ENCODE peak calls at places on chromosomes 16 and 17, in seven cellular contexts. One of them, this sample, is unnamed.

GRCh38 chr17:27793168-27793905 is 7.0 kb downstream of the NOS2 start:
- DNase-seq in prostate gland: no peak
- DNase-seq in heart left ventricle: peak
- DNase-seq in H9: peak
- DNase-seq in CD8-positive, alpha-beta memory T cell: no peak
- DNase-seq in stomach: no peak
- DNase-seq in tibial nerve: no peak
- DNase-seq in this sample: no peak

GRCh38 chr16:50876263-50876662 is 134.4 kb downstream of the CYLD start:
- DNase-seq in H9: no peak
- DNase-seq in stomach: no peak
- DNase-seq in tibial nerve: no peak
- DNase-seq in CD8-positive, alpha-beta memory T cell: no peak
- DNase-seq in heart left ventricle: no peak
- DNase-seq in prostate gland: no peak
- DNase-seq in this sample: no peak

GRCh38 chr17:79325707-79326106 is 251.1 kb downstream of the ENGASE start:
- DNase-seq in prostate gland: no peak
- DNase-seq in CD8-positive, alpha-beta memory T cell: no peak
- DNase-seq in heart left ventricle: no peak
- DNase-seq in tibial nerve: no peak
- DNase-seq in stomach: no peak
- DNase-seq in H9: peak
- DNase-seq in this sample: no peak

GRCh38 chr17:77735051-77735340 is 223.5 kb upstream of the TNRC6C start:
- DNase-seq in H9: no peak
- DNase-seq in stomach: no peak
- DNase-seq in prostate gland: no peak
- DNase-seq in heart left ventricle: peak
- DNase-seq in CD8-positive, alpha-beta memory T cell: no peak
- DNase-seq in tibial nerve: no peak
- DNase-seq in this sample: no peak

GRCh38 chr16:58331024-58331707 is 36.3 kb upstream of the PRSS54 start:
- DNase-seq in CD8-positive, alpha-beta memory T cell: no peak
- DNase-seq in tibial nerve: no peak
- DNase-seq in prostate gland: no peak
- DNase-seq in H9: peak
- DNase-seq in stomach: no peak
- DNase-seq in heart left ventricle: no peak
- DNase-seq in this sample: no peak

GRCh38 chr16:77877712-77878111 is 89.3 kb downstream of the VAT1L start:
- DNase-seq in prostate gland: no peak
- DNase-seq in H9: no peak
- DNase-seq in stomach: no peak
- DNase-seq in tibial nerve: no peak
- DNase-seq in CD8-positive, alpha-beta memory T cell: no peak
- DNase-seq in heart left ventricle: no peak
- DNase-seq in this sample: no peak

GRCh38 chr16:86072328-86073102 is 173.6 kb downstream of the IRF8 start:
- DNase-seq in prostate gland: peak
- DNase-seq in stomach: peak
- DNase-seq in heart left ventricle: peak
- DNase-seq in CD8-positive, alpha-beta memory T cell: no peak
- DNase-seq in H9: peak
- DNase-seq in tibial nerve: peak
- DNase-seq in this sample: peak

GRCh38 chr17:61411944-61412859 is 12.6 kb downstream of the TBX2 start:
- DNase-seq in prostate gland: peak
- DNase-seq in CD8-positive, alpha-beta memory T cell: peak
- DNase-seq in H9: peak
- DNase-seq in heart left ventricle: peak
- DNase-seq in tibial nerve: peak
- DNase-seq in stomach: peak
- DNase-seq in this sample: peak

GRCh38 chr17:48051706-48052486 is 3.7 kb downstream of the NFE2L1 start:
- DNase-seq in prostate gland: peak
- DNase-seq in CD8-positive, alpha-beta memory T cell: no peak
- DNase-seq in stomach: peak
- DNase-seq in heart left ventricle: peak
- DNase-seq in H9: no peak
- DNase-seq in tibial nerve: peak
- DNase-seq in this sample: no peak

GRCh38 chr17:32496348-32497078 is 9.7 kb downstream of the CDK5R1 start:
- DNase-seq in tibial nerve: no peak
- DNase-seq in stomach: no peak
- DNase-seq in H9: no peak
- DNase-seq in heart left ventricle: peak
- DNase-seq in CD8-positive, alpha-beta memory T cell: no peak
- DNase-seq in prostate gland: no peak
- DNase-seq in this sample: no peak

GRCh38 chr16:49112754-49113153 is 168.9 kb downstream of the CBLN1 start:
- DNase-seq in H9: no peak
- DNase-seq in prostate gland: no peak
- DNase-seq in stomach: no peak
- DNase-seq in heart left ventricle: peak
- DNase-seq in tibial nerve: no peak
- DNase-seq in CD8-positive, alpha-beta memory T cell: no peak
- DNase-seq in this sample: no peak

GRCh38 chr16:9484436-9484835 is 393.0 kb downstream of the HAPSTR1 start:
- DNase-seq in H9: no peak
- DNase-seq in stomach: no peak
- DNase-seq in tibial nerve: no peak
- DNase-seq in heart left ventricle: no peak
- DNase-seq in prostate gland: no peak
- DNase-seq in CD8-positive, alpha-beta memory T cell: no peak
- DNase-seq in this sample: no peak

GRCh38 chr16:14289692-14290340 is 218.7 kb downstream of the MRTFB start:
- DNase-seq in CD8-positive, alpha-beta memory T cell: no peak
- DNase-seq in H9: peak
- DNase-seq in stomach: peak
- DNase-seq in heart left ventricle: no peak
- DNase-seq in prostate gland: no peak
- DNase-seq in tibial nerve: no peak
- DNase-seq in this sample: no peak

GRCh38 chr17:58289869-58290268 is 9.1 kb upstream of the MPO start:
- DNase-seq in CD8-positive, alpha-beta memory T cell: no peak
- DNase-seq in heart left ventricle: no peak
- DNase-seq in stomach: peak
- DNase-seq in tibial nerve: no peak
- DNase-seq in H9: no peak
- DNase-seq in prostate gland: no peak
- DNase-seq in this sample: no peak

GRCh38 chr17:74032222-74032621 is 171.3 kb upstream of the RPL38 start:
- DNase-seq in CD8-positive, alpha-beta memory T cell: no peak
- DNase-seq in prostate gland: no peak
- DNase-seq in H9: no peak
- DNase-seq in heart left ventricle: no peak
- DNase-seq in tibial nerve: no peak
- DNase-seq in stomach: no peak
- DNase-seq in this sample: no peak

GRCh38 chr16:50193594-50193993 is 40.5 kb downstream of the TENT4B start:
- DNase-seq in CD8-positive, alpha-beta memory T cell: no peak
- DNase-seq in prostate gland: no peak
- DNase-seq in stomach: no peak
- DNase-seq in heart left ventricle: no peak
- DNase-seq in tibial nerve: no peak
- DNase-seq in H9: no peak
- DNase-seq in this sample: no peak

GRCh38 chr17:11035681-11036080 is 197.8 kb upstream of the PIRT start:
- DNase-seq in tibial nerve: no peak
- DNase-seq in stomach: no peak
- DNase-seq in prostate gland: no peak
- DNase-seq in CD8-positive, alpha-beta memory T cell: no peak
- DNase-seq in heart left ventricle: no peak
- DNase-seq in H9: no peak
- DNase-seq in this sample: no peak

GRCh38 chr17:68906638-68907037 is 48.6 kb downstream of the ABCA8 start:
- DNase-seq in H9: no peak
- DNase-seq in CD8-positive, alpha-beta memory T cell: no peak
- DNase-seq in prostate gland: no peak
- DNase-seq in heart left ventricle: no peak
- DNase-seq in stomach: no peak
- DNase-seq in tibial nerve: no peak
- DNase-seq in this sample: no peak

GRCh38 chr17:34981538-34982241 is 1.4 kb downstream of the LIG3 start:
- DNase-seq in CD8-positive, alpha-beta memory T cell: no peak
- DNase-seq in stomach: no peak
- DNase-seq in H9: no peak
- DNase-seq in tibial nerve: no peak
- DNase-seq in heart left ventricle: no peak
- DNase-seq in prostate gland: no peak
- DNase-seq in this sample: no peak

GRCh38 chr17:33927732-33928133 is 327.4 kb upstream of the CCL2 start:
- DNase-seq in heart left ventricle: no peak
- DNase-seq in prostate gland: no peak
- DNase-seq in CD8-positive, alpha-beta memory T cell: no peak
- DNase-seq in stomach: no peak
- DNase-seq in H9: no peak
- DNase-seq in tibial nerve: no peak
- DNase-seq in this sample: no peak

GRCh38 chr16:28905229-28905754 is 19.7 kb downstream of the RABEP2 start:
- DNase-seq in CD8-positive, alpha-beta memory T cell: no peak
- DNase-seq in heart left ventricle: no peak
- DNase-seq in stomach: no peak
- DNase-seq in H9: no peak
- DNase-seq in prostate gland: no peak
- DNase-seq in tibial nerve: no peak
- DNase-seq in this sample: no peak

GRCh38 chr16:87791295-87792204 is 25.8 kb upstream of the KLHDC4 start:
- DNase-seq in heart left ventricle: no peak
- DNase-seq in prostate gland: no peak
- DNase-seq in stomach: no peak
- DNase-seq in CD8-positive, alpha-beta memory T cell: no peak
- DNase-seq in H9: peak
- DNase-seq in tibial nerve: no peak
- DNase-seq in this sample: no peak

GRCh38 chr16:66800856-66801255 is 528 bp downstream of the TERB1 start:
- DNase-seq in CD8-positive, alpha-beta memory T cell: no peak
- DNase-seq in tibial nerve: no peak
- DNase-seq in heart left ventricle: no peak
- DNase-seq in prostate gland: no peak
- DNase-seq in H9: peak
- DNase-seq in stomach: no peak
- DNase-seq in this sample: no peak

GRCh38 chr17:82899941-82900340 is 60.1 kb upstream of the ZNF750 start:
- DNase-seq in tibial nerve: no peak
- DNase-seq in prostate gland: no peak
- DNase-seq in H9: no peak
- DNase-seq in heart left ventricle: no peak
- DNase-seq in CD8-positive, alpha-beta memory T cell: no peak
- DNase-seq in stomach: no peak
- DNase-seq in this sample: no peak

GRCh38 chr17:82901836-82902235 is 62.0 kb upstream of the ZNF750 start:
- DNase-seq in CD8-positive, alpha-beta memory T cell: no peak
- DNase-seq in heart left ventricle: no peak
- DNase-seq in tibial nerve: no peak
- DNase-seq in prostate gland: no peak
- DNase-seq in H9: no peak
- DNase-seq in stomach: no peak
- DNase-seq in this sample: no peak

GRCh38 chr17:82902972-82903874 is 63.4 kb upstream of the ZNF750 start:
- DNase-seq in H9: no peak
- DNase-seq in CD8-positive, alpha-beta memory T cell: no peak
- DNase-seq in heart left ventricle: no peak
- DNase-seq in tibial nerve: no peak
- DNase-seq in stomach: no peak
- DNase-seq in prostate gland: no peak
- DNase-seq in this sample: no peak

GRCh38 chr17:82900741-82901140 is 60.9 kb upstream of the ZNF750 start:
- DNase-seq in tibial nerve: no peak
- DNase-seq in heart left ventricle: no peak
- DNase-seq in H9: no peak
- DNase-seq in stomach: no peak
- DNase-seq in CD8-positive, alpha-beta memory T cell: no peak
- DNase-seq in prostate gland: no peak
- DNase-seq in this sample: no peak

GRCh38 chr17:82901356-82901755 is 61.5 kb upstream of the ZNF750 start:
- DNase-seq in prostate gland: no peak
- DNase-seq in heart left ventricle: no peak
- DNase-seq in tibial nerve: no peak
- DNase-seq in stomach: no peak
- DNase-seq in H9: no peak
- DNase-seq in CD8-positive, alpha-beta memory T cell: no peak
- DNase-seq in this sample: no peak
- H3K27ac ChIP-seq in prostate gland: no peak
- H3K27ac ChIP-seq in heart left ventricle: no peak
- H3K27ac ChIP-seq in tibial nerve: no peak
- H3K27ac ChIP-seq in stomach: no peak
- H3K27ac ChIP-seq in H9: no peak
- H3K27ac ChIP-seq in CD8-positive, alpha-beta memory T cell: no peak
- H3K27ac ChIP-seq in this sample: no peak

GRCh38 chr17:49817993-49818392 is 29.5 kb downstream of the KAT7 start:
- DNase-seq in H9: no peak
- DNase-seq in heart left ventricle: no peak
- DNase-seq in prostate gland: no peak
- DNase-seq in stomach: no peak
- DNase-seq in CD8-positive, alpha-beta memory T cell: peak
- DNase-seq in tibial nerve: no peak
- DNase-seq in this sample: no peak
- H3K27ac ChIP-seq in H9: no peak
- H3K27ac ChIP-seq in heart left ventricle: no peak
- H3K27ac ChIP-seq in prostate gland: peak
- H3K27ac ChIP-seq in stomach: no peak
- H3K27ac ChIP-seq in CD8-positive, alpha-beta memory T cell: peak
- H3K27ac ChIP-seq in tibial nerve: no peak
- H3K27ac ChIP-seq in this sample: no peak

DNA sequence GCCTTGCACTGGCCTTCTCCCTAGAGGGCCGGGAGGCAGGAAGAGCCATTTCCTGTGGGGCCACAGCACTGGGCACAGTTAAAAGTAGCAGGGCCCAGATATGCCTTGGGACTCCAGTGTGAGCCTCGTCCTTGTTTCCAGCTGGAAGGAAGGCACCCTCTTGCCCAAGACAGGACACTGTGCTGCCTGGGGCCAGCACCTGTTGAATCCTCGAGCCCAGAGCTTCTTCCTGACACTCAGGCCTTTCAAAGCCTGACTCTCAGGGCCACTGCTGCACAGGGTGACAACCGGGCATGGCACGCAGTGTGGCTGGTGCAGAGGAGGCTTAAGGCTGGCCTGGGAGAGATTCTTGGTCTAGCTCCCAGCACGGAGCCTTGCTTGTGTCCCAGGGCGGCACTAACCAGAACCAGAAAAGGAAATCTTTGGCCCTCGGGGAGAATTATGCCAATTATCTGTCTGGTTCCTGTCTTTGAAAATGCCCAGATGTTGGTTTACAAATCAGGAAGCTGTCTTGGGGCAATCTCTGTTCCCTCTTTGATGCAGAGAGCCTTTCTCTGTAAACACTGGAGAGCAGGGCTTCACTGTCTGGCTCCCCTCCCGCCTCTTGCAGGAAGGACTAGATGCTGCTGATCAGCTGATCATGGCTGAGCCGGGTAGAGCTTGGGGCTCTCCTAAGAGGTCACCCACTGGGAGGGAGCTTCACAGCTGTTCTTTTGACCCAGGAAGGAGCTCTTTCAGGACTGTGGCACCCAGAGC is 11.1 kb downstream of the LDHD start:
- DNase-seq in tibial nerve: no peak
- DNase-seq in heart left ventricle: peak
- DNase-seq in CD8-positive, alpha-beta memory T cell: no peak
- DNase-seq in H9: peak
- DNase-seq in prostate gland: no peak
- DNase-seq in stomach: no peak
- DNase-seq in this sample: peak
- H3K27ac ChIP-seq in tibial nerve: peak
- H3K27ac ChIP-seq in heart left ventricle: peak
- H3K27ac ChIP-seq in CD8-positive, alpha-beta memory T cell: no peak
- H3K27ac ChIP-seq in H9: no peak
- H3K27ac ChIP-seq in prostate gland: no peak
- H3K27ac ChIP-seq in stomach: peak
- H3K27ac ChIP-seq in this sample: peak

GRCh38 chr17:40915721-40916256 is 21.7 kb downstream of the KRT23 start:
- DNase-seq in stomach: no peak
- DNase-seq in heart left ventricle: no peak
- DNase-seq in tibial nerve: no peak
- DNase-seq in CD8-positive, alpha-beta memory T cell: no peak
- DNase-seq in H9: no peak
- DNase-seq in prostate gland: no peak
- DNase-seq in this sample: no peak
- H3K27ac ChIP-seq in stomach: no peak
- H3K27ac ChIP-seq in heart left ventricle: no peak
- H3K27ac ChIP-seq in tibial nerve: no peak
- H3K27ac ChIP-seq in CD8-positive, alpha-beta memory T cell: no peak
- H3K27ac ChIP-seq in H9: no peak
- H3K27ac ChIP-seq in prostate gland: no peak
- H3K27ac ChIP-seq in this sample: no peak

This sample was measured in HL-60.